ENCODE peak calls at places on chromosome 9, in five cellular contexts. D is astrocyte of the spinal cord, L is heart left ventricle, K is tibial artery, G is thyroid gland. C is an unnamed sample.

GRCh38 chr9:114761515-114761914 is 44.3 kb downstream of the TNFSF15 start:
- DNase-seq in D (no peak), L (no peak), K (no peak), G (no peak), C (no peak)

GRCh38 chr9:85339337-85339736 is 402.4 kb downstream of the AGTPBP1 start:
- DNase-seq in D (peak), L (no peak), K (no peak), G (no peak), C (no peak)

GRCh38 chr9:6552033-6552737 is 93.3 kb downstream of the GLDC start:
- DNase-seq in D (peak), L (no peak), K (no peak), G (no peak), C (no peak)

GRCh38 chr9:93458702-93459101 is 5.3 kb upstream of the FAM120AOS start:
- DNase-seq in D (no peak), L (no peak), K (no peak), G (no peak), C (no peak)

GRCh38 chr9:129343697-129344375 is 165.8 kb upstream of the IER5L start:
- DNase-seq in D (no peak), L (peak), K (peak), G (peak), C (no peak)

GRCh38 chr9:106878943-106879916 is 16.3 kb downstream of the ZNF462 start:
- DNase-seq in D (peak), L (peak), K (no peak), G (peak), C (peak)

GRCh38 chr9:14221558-14221957 is 92.4 kb downstream of the NFIB start:
- DNase-seq in D (peak), L (no peak), K (no peak), G (peak), C (no peak)

GRCh38 chr9:118568704-118569103 is 800.5 kb downstream of the BRINP1 start:
- DNase-seq in D (no peak), L (no peak), K (no peak), G (no peak), C (no peak)

GRCh38 chr9:74663456-74663855 is 166.3 kb downstream of the RORB start:
- DNase-seq in D (no peak), L (no peak), K (no peak), G (no peak), C (no peak)

GRCh38 chr9:116149844-116150243 is 3.7 kb upstream of the PAPPA start:
- DNase-seq in D (no peak), L (no peak), K (no peak), G (no peak), C (no peak)

GRCh38 chr9:99666571-99666970 is 155.1 kb upstream of the NR4A3 start:
- DNase-seq in D (peak), L (no peak), K (no peak), G (no peak), C (no peak)

GRCh38 chr9:99690573-99690972 is 131.1 kb upstream of the NR4A3 start:
- DNase-seq in D (no peak), L (no peak), K (no peak), G (peak), C (no peak)

GRCh38 chr9:129242191-129242953 is 64.3 kb upstream of the IER5L start:
- DNase-seq in D (no peak), L (peak), K (peak), G (no peak), C (peak)

GRCh38 chr9:106107716-106108115 is 413.4 kb downstream of the TMEM38B start:
- DNase-seq in D (no peak), L (no peak), K (no peak), G (no peak), C (no peak)

GRCh38 chr9:71984388-71985069 is 73.1 kb downstream of the C9orf85 start:
- DNase-seq in D (peak), L (peak), K (no peak), G (no peak), C (no peak)

GRCh38 chr9:70571247-70571646 is 156.8 kb upstream of the KLF9 start:
- DNase-seq in D (no peak), L (no peak), K (no peak), G (no peak), C (no peak)

GRCh38 chr9:113446323-113446740 is 17.2 kb upstream of the RGS3 start:
- DNase-seq in D (peak), L (no peak), K (no peak), G (no peak), C (no peak)

GRCh38 chr9:5621327-5621726 is 7.6 kb upstream of the RIC1 start:
- DNase-seq in D (peak), L (no peak), K (no peak), G (no peak), C (no peak)

GRCh38 chr9:96567203-96567700 is 52.4 kb downstream of the CDC14B start:
- DNase-seq in D (peak), L (peak), K (no peak), G (no peak), C (no peak)

GRCh38 chr9:127013597-127013996 is 99.0 kb downstream of the RALGPS1 start:
- DNase-seq in D (no peak), L (no peak), K (no peak), G (no peak), C (no peak)

GRCh38 chr9:79572032-79572890 is 496 bp downstream of the TLE4 start:
- DNase-seq in D (peak), L (peak), K (peak), G (peak), C (peak)

GRCh38 chr9:94867281-94867841 is 140.9 kb downstream of the AOPEP start:
- DNase-seq in D (peak), L (no peak), K (peak), G (peak), C (peak)

GRCh38 chr9:36208521-36209253 is 18.0 kb downstream of the CLTA start:
- DNase-seq in D (no peak), L (no peak), K (no peak), G (no peak), C (no peak)

GRCh38 chr9:71685394-71685793 is 82.9 kb downstream of the CEMIP2 start:
- DNase-seq in D (no peak), L (no peak), K (no peak), G (no peak), C (no peak)

GRCh38 chr9:109401990-109402318 is 81.1 kb upstream of the EPB41L4B start:
- DNase-seq in D (no peak), L (no peak), K (no peak), G (no peak), C (no peak)

GRCh38 chr9:97985058-97985861 is 2.1 kb downstream of the ANP32B start:
- DNase-seq in D (peak), L (no peak), K (peak), G (peak), C (no peak)

GRCh38 chr9:97758334-97758916 is 61.3 kb upstream of the XPA start:
- DNase-seq in D (no peak), L (no peak), K (no peak), G (no peak), C (no peak)

GRCh38 chr9:126723807-126724172 is 81.0 kb upstream of the ZBTB43 start:
- DNase-seq in D (no peak), L (no peak), K (no peak), G (no peak), C (no peak)

GRCh38 chr9:34684145-34684544 is 6.9 kb downstream of the CCL19 start:
- DNase-seq in D (no peak), L (no peak), K (no peak), G (no peak), C (no peak)

GRCh38 chr9:34396276-34397214 is 19.8 kb upstream of the MYORG start:
- DNase-seq in D (no peak), L (no peak), K (no peak), G (no peak), C (no peak)

GRCh38 chr9:106757539-106757938 is 105.4 kb upstream of the ZNF462 start:
- DNase-seq in D (no peak), L (no peak), K (no peak), G (no peak), C (no peak)

GRCh38 chr9:38358390-38359296 is 33.9 kb upstream of the ALDH1B1 start:
- DNase-seq in D (peak), L (no peak), K (peak), G (no peak), C (no peak)

DNA sequence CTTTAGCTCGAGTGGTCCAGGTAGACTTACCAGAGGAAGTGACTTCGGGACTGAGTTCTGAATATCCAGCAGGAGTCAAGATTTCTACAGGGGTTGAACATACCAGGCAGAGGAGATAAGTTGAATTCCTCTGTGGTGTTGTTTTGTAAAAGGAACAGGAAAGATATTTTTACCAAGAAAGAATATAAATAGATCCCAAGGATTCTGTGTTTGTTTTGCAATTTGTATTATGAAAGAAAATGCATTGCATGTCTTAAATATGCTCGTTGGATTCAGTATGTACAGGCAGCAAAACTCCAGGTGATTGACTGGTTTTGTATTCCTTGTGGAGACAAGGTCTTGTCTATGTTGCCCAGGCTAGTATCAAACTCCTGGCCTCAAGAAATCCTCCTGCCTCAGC is 197.8 kb downstream of the FRMD3 start:
- DNase-seq in D (no peak), L (no peak), K (no peak), G (no peak), C (no peak)
- TF ChIP-seq CTCF in D (no peak), L (no peak), K (no peak), G (no peak), C (no peak)

GRCh38 chr9:89448821-89449220 is 49.1 kb downstream of the SEMA4D start:
- DNase-seq in D (no peak), L (no peak), K (no peak), G (no peak), C (no peak)
- TF ChIP-seq CTCF in D (no peak), L (no peak), K (no peak), G (no peak), C (no peak)

DNA sequence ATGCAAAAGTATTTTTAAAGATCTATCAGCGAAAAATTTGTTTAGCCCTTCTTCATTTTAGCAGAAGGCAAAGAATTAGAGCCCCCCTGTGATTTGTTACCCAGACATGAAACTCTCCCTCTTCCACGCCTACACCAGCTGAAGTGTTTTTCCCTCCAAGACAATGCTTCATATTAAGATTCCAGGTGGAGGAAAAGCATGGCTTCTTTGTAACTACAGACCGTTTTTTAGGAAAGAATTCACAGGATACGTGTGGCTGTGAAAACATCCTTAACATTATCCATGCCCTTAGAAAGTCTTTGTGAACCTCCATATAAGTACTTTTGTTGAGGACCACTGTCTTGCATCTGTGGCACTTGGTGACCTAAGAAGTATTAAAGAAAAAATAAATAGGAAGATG is 121.8 kb upstream of the MTAP start:
- DNase-seq in D (peak), L (no peak), K (no peak), G (no peak), C (no peak)
- TF ChIP-seq CTCF in D (no peak), L (no peak), K (no peak), G (no peak), C (no peak)

GRCh38 chr9:8890695-8891094 is 1091.1 kb upstream of the DMAC1 start:
- DNase-seq in D (no peak), L (no peak), K (no peak), G (no peak), C (no peak)

GRCh38 chr9:8899541-8899940 is 1100.0 kb upstream of the DMAC1 start:
- DNase-seq in D (no peak), L (no peak), K (no peak), G (no peak), C (no peak)

DNA sequence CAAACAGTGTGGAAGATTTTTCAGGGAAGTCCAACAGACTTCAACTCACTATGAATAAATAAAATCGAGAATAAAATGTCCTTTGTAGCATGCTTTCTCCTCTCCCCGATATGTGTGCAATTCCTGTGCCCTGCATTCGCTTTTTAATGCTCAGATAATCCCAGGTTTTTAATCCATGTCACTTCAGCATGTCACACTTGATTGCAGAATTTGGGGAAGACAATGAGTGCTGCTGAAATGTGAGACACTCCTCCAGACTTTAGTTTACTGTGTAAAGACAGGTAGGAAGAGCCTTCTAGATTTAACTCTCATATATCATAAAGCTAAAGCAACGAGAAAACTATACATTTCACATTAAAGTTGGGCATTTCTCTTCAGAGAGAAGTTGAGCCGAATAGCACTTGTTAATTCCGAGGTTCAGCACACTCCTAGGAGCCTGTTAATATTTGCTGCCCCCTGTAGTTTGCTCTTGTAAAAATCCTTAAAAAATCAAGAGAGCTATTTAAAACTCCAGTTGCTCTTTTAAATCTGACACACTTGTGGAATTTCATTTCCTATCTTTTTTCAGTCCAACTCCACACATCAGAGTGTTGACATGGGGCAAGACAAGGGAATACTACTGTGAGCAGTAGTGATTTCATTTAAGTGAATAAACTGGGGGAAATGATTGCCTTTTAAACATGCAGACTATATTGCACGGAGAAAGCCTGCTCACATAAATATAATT is 1096.1 kb upstream of the DMAC1 start:
- DNase-seq in D (peak), L (no peak), K (no peak), G (no peak), C (no peak)
- TF ChIP-seq CTCF in D (peak), L (peak), K (peak), G (peak), C (peak)

GRCh38 chr9:82105729-82106128 is 117.2 kb downstream of the SPATA31D1 start:
- DNase-seq in D (no peak), L (no peak), K (no peak), G (peak), C (no peak)

GRCh38 chr9:82104252-82104651 is 115.7 kb downstream of the SPATA31D1 start:
- DNase-seq in D (no peak), L (no peak), K (no peak), G (no peak), C (no peak)

GRCh38 chr9:82106536-82106935 is 118.0 kb downstream of the SPATA31D1 start:
- DNase-seq in D (no peak), L (no peak), K (no peak), G (no peak), C (no peak)

DNA sequence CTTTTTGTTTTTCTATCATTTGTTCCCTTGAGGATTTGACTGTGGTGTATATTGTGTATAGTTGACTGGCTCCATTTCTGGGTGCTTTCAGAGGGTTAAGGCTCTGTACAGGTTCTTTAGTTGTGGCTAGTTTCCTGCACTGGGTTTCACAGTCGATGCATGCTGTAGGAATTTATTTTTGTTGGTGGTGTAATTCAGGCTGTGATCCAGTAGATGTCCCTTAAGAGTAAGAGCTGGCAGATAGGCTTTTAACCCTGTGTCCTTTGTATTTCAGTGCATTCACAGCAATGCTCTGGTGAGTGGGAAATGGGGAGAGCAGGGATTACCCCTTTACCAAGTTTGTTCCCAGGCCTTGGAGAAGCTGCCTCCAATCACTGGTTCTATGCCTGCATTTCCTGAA is 112.9 kb downstream of the SPATA31D1 start:
- DNase-seq in D (no peak), L (no peak), K (no peak), G (no peak), C (no peak)
- TF ChIP-seq CTCF in D (no peak), L (no peak), K (no peak), G (no peak), C (no peak)

DNA sequence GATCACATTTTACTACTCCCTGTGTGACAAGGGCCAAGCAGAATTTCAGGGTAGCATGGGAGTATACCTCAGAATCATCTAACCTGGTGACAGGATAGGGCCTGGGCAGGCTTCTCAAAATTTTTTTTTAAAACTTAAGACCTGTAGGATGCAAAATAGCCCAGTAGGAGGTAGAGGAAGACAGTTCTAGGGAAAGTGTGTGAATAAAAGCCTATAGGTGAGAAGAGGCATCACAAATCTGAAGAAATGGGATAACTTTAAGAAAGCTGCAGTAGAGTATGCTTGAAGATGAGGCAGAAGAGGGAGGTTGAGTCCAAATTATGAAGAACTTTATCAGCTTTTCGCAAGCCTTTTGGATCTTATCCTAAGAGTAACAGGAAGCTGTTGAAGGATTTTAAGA is 32.3 kb downstream of the CNTRL start:
- DNase-seq in D (no peak), L (no peak), K (no peak), G (no peak), C (no peak)
- TF ChIP-seq CTCF in D (no peak), L (no peak), K (no peak), G (no peak), C (no peak)

DNA sequence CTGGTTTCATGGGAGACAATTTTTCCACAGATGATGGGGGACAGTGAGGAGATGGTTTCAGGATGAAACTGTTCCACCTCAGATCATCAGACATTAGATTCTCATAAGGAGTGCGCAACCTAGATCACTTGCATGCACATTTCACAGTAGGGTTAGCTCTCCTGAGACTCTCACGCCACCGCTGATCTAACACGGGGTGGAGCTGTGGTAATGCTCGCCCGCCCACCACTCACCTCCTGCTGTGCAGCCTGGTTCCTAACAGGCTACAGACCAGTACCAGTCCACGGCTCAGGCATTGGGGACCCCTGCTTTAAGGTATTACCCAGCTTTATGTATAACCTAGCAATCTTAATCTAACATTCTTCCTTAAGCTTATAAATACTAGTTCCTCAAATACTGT is 35.6 kb downstream of the TTC39B start:
- DNase-seq in D (no peak), L (no peak), K (no peak), G (no peak), C (no peak)
- TF ChIP-seq CTCF in D (no peak), L (no peak), K (no peak), G (no peak), C (no peak)

GRCh38 chr9:83062653-83063527 is at the start of gene RASEF:
- DNase-seq in D (peak), L (peak), K (no peak), G (peak), C (no peak)
- TF ChIP-seq CTCF in D (no peak), L (peak), K (no peak), G (peak), C (no peak)

DNA sequence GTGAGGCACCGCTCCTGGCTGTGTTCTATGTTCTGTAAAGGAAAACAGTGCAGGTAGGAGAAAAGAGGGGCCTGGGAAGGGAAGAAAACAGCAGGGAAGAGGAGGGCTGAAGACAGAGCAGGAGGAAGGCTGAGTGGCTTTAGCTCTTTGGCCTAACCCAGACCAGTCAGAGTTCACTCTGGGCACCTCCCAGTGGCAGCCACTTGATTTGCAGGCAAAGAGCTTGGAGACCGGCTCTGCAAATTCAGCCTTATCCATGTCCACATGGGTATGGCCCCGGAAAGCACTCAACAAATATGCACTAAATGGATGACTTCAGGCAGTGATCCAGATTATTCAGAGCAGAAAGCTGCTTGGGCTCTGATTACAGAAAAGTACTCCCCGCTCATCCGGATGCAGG is 4.4 kb upstream of the RNU6ATAC start:
- DNase-seq in D (no peak), L (no peak), K (no peak), G (no peak), C (no peak)
- TF ChIP-seq CTCF in D (peak), L (no peak), K (no peak), G (no peak), C (no peak)

C was measured in uterus.